ENCODE peak calls at places on chromosomes 6 and 20, in nine cellular contexts. Z, Y, Q, E, X, G, N, O and A are unnamed samples.

GRCh38 chr6:7615611-7616383 is 25.8 kb downstream of the SNRNP48 start:
- DNase-seq in Z (no peak), Y (peak; percentile 15), Q (peak; percentile 60), E (no peak), X (peak; percentile 57), G (peak; percentile 41), N (no peak), O (no peak), A (no peak)

GRCh38 chr6:109351231-109352132 is 30.8 kb downstream of the CD164 start:
- DNase-seq in Z (no peak), Y (no peak), Q (no peak), E (no peak), X (no peak), G (no peak), N (peak; percentile 37), O (no peak), A (no peak)

GRCh38 chr6:22151892-22152291 is 144.9 kb downstream of the PRL start:
- DNase-seq in Z (no peak), Y (no peak), Q (no peak), E (no peak), X (no peak), G (no peak), N (no peak), O (no peak), A (no peak)

GRCh38 chr6:136201735-136202134 is 48.4 kb downstream of the MTFR2 start:
- DNase-seq in Z (no peak), Y (no peak), Q (no peak), E (no peak), X (peak; percentile 18), G (no peak), N (no peak), O (no peak), A (no peak)

GRCh38 chr6:93393554-93394074 is 25.7 kb downstream of the EPHA7 start:
- DNase-seq in Z (no peak), Y (no peak), Q (no peak), E (no peak), X (no peak), G (no peak), N (no peak), O (no peak), A (no peak)

GRCh38 chr20:62211216-62211615 is 8.9 kb downstream of the HRH3 start:
- DNase-seq in Z (no peak), Y (no peak), Q (no peak), E (no peak), X (no peak), G (no peak), N (no peak), O (no peak), A (no peak)

GRCh38 chr6:47076422-47077344 is 34.6 kb upstream of the ADGRF1 start:
- DNase-seq in Z (no peak), Y (no peak), Q (no peak), E (no peak), X (no peak), G (no peak), N (no peak), O (no peak), A (no peak)

GRCh38 chr6:57317060-57317943 is at the start of gene PRIM2:
- DNase-seq in Z (peak; percentile 85), Y (peak; percentile 71), Q (peak; percentile 81), E (peak; percentile 74), X (peak; percentile 83), G (peak; percentile 90), N (peak; percentile 69), O (peak; percentile 67), A (peak; percentile 69)

GRCh38 chr6:5054427-5054873 is 30.7 kb upstream of the PPP1R3G start:
- DNase-seq in Z (no peak), Y (no peak), Q (no peak), E (no peak), X (no peak), G (no peak), N (no peak), O (no peak), A (no peak)

GRCh38 chr6:131387706-131388455 is 185.1 kb upstream of the ARG1 start:
- DNase-seq in Z (no peak), Y (no peak), Q (no peak), E (no peak), X (no peak), G (no peak), N (no peak), O (no peak), A (no peak)

GRCh38 chr20:5914859-5915258 is 35.5 kb downstream of the TRMT6 start:
- DNase-seq in Z (no peak), Y (no peak), Q (no peak), E (no peak), X (no peak), G (no peak), N (no peak), O (no peak), A (no peak)

GRCh38 chr6:61555993-61556392 is 730.0 kb downstream of the KHDRBS2 start:
- DNase-seq in Z (no peak), Y (no peak), Q (no peak), E (no peak), X (no peak), G (no peak), N (no peak), O (no peak), A (no peak)

GRCh38 chr20:5908981-5909380 is 41.4 kb downstream of the TRMT6 start:
- DNase-seq in Z (no peak), Y (no peak), Q (no peak), E (no peak), X (no peak), G (no peak), N (no peak), O (no peak), A (no peak)

GRCh38 chr6:2876210-2877056 is 26.7 kb downstream of the SERPINB9 start:
- DNase-seq in Z (peak; percentile 70), Y (no peak), Q (no peak), E (no peak), X (peak; percentile 86), G (peak; percentile 91), N (no peak), O (no peak), A (no peak)

GRCh38 chr6:14417377-14417776 is 299.8 kb downstream of the CD83 start:
- DNase-seq in Z (no peak), Y (no peak), Q (no peak), E (no peak), X (peak; percentile 1), G (peak; percentile 20), N (no peak), O (no peak), A (no peak)

GRCh38 chr6:34465551-34466241 is at the start of gene PACSIN1:
- DNase-seq in Z (no peak), Y (peak; percentile 31), Q (peak; percentile 68), E (peak; percentile 13), X (no peak), G (no peak), N (no peak), O (peak; percentile 26), A (peak; percentile 34)

GRCh38 chr6:119602215-119603178 is 252.9 kb upstream of the MAN1A1 start:
- DNase-seq in Z (no peak), Y (no peak), Q (no peak), E (no peak), X (no peak), G (peak; percentile 76), N (no peak), O (no peak), A (no peak)

DNA sequence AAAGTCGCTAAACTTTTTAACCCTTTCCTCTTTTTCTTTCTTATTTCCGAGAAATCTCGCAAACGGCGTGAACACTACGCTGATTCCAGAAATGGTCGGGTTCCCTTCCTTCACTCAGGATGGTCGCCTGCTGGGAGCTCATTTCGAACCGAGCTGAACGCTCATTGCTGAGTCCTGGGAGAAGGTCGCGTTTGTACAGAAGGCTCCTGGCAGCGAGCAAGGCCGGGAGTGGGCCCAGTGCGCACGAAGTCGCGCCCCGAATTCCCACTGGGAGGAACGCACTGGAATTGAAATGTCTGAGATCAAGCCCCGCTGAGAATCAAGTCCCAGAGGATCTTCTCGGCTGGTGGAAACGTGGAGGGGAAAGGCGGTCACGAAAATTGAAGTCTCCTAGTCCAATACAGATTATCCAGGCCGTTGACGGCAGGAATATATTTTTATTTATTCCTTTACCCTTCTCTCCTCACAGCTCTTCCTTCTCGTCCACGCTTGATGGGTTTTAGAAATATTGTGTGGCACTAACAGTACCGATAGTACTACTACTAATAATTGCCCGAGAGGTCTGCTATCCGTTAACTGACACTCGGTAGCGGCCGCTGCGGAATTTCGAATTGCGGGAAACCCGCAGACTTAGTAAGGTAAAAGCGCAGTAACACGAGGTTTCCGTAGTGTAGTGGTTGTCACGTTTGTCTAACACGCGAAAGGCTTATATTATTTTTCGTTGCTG is 207.2 kb upstream of the ZNF184 start:
- DNase-seq in Z (no peak), Y (no peak), Q (no peak), E (no peak), X (no peak), G (no peak), N (no peak), O (no peak), A (no peak)
- TF ChIP-seq CTCF in Z (no peak), Y (no peak), Q (no peak), E (no peak), X (no peak), G (no peak), N (no peak), O (no peak), A (no peak)

GRCh38 chr6:6131492-6132109 is 124.9 kb upstream of the NRN1 start:
- DNase-seq in Z (no peak), Y (peak; percentile 3), Q (peak; percentile 40), E (no peak), X (peak; percentile 23), G (no peak), N (no peak), O (no peak), A (no peak)
- TF ChIP-seq CTCF in Z (no peak), Y (peak; percentile 72), Q (peak; percentile 52), E (peak; percentile 36), X (peak; percentile 28), G (peak; percentile 16), N (no peak), O (no peak), A (peak; percentile 59)

DNA sequence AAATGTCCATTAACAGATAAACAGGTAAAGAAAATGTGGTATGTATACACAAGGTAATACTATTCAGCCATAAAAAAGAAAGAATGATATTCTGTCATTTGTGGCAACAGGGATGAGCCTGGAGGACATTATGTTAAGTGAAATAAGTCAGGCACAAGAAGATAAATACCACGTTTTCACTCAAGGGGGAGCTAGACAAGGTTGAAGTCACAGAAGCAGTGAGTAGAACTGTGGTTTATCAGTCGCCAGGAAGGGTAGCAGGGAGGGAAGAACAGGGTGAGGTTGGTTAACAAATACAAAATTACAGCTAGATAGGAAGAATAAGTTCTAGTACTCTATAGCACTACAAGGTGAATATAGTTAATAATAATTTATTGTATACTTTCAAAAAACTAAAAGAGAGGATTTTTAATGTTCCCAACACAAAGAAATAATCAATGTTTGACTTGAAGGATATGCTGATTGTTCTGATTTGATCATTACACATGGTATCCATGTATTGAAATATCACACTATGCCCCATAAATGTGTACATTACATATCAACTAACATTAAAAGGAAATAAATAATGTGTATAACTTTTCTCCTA is 21.1 kb downstream of the RTN4IP1 start:
- DNase-seq in Z (no peak), Y (peak; percentile 36), Q (peak; percentile 51), E (peak; percentile 7), X (peak; percentile 61), G (peak; percentile 41), N (no peak), O (no peak), A (no peak)
- TF ChIP-seq CTCF in Z (peak; percentile 25), Y (peak; percentile 67), Q (peak; percentile 50), E (peak; percentile 70), X (peak; percentile 38), G (peak; percentile 42), N (peak; percentile 18), O (no peak), A (peak; percentile 55)

DNA sequence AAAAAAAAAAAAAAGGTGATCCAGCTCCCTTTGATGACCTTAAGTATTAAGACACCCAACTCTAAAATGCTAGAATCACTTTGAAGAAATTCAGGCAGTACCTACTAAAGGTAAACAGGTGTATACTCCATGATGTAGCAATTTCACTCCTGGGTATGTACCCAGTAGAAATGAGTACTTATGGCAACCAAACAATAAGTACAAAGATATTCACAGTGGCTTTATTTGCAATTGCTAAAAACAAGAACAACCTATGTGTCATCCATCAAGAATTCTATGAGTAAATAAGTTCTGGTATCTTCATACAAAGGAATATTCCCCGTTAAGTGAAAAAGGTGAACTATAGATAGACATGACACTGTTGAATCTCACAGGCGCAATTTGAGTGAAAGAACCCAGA is 29.4 kb downstream of the MDGA1 start:
- DNase-seq in Z (no peak), Y (no peak), Q (no peak), E (no peak), X (peak; percentile 25), G (peak; percentile 29), N (no peak), O (no peak), A (no peak)
- TF ChIP-seq CTCF in Z (no peak), Y (no peak), Q (no peak), E (no peak), X (no peak), G (no peak), N (no peak), O (no peak), A (no peak)